ENCODE peak calls at places on chromosomes 12 and 14, in eight cellular contexts. One of them, this sample, is unnamed.

GRCh38 chr12:53048780-53049401 is 974 bp upstream of the TNS2 start:
- DNase-seq in GM12865: no peak
- DNase-seq in EL: peak
- DNase-seq in pancreas: peak
- DNase-seq in AG10803: peak
- DNase-seq in lung microvascular endothelial cell: no peak
- DNase-seq in ELR: peak
- DNase-seq in left cardiac atrium: peak
- DNase-seq in this sample: peak

GRCh38 chr14:51978566-51979398 is 10.6 kb upstream of the RTRAF start:
- DNase-seq in GM12865: peak
- DNase-seq in EL: peak
- DNase-seq in pancreas: peak
- DNase-seq in AG10803: peak
- DNase-seq in lung microvascular endothelial cell: peak
- DNase-seq in ELR: peak
- DNase-seq in left cardiac atrium: peak
- DNase-seq in this sample: peak

GRCh38 chr14:60090864-60091519 is 731 bp upstream of the PCNX4 start:
- DNase-seq in GM12865: peak
- DNase-seq in EL: peak
- DNase-seq in pancreas: peak
- DNase-seq in AG10803: peak
- DNase-seq in lung microvascular endothelial cell: peak
- DNase-seq in ELR: peak
- DNase-seq in left cardiac atrium: peak
- DNase-seq in this sample: no peak

GRCh38 chr14:87944987-87945604 is 47.9 kb downstream of the GALC start:
- DNase-seq in GM12865: peak
- DNase-seq in EL: peak
- DNase-seq in pancreas: no peak
- DNase-seq in AG10803: peak
- DNase-seq in lung microvascular endothelial cell: peak
- DNase-seq in ELR: peak
- DNase-seq in left cardiac atrium: no peak
- DNase-seq in this sample: no peak

GRCh38 chr14:71733210-71733883 is 198.9 kb upstream of the RGS6 start:
- DNase-seq in GM12865: no peak
- DNase-seq in EL: peak
- DNase-seq in pancreas: no peak
- DNase-seq in AG10803: peak
- DNase-seq in lung microvascular endothelial cell: no peak
- DNase-seq in ELR: peak
- DNase-seq in left cardiac atrium: no peak
- DNase-seq in this sample: no peak

GRCh38 chr12:126189856-126190255 is 1124.6 kb downstream of the AACS start:
- DNase-seq in GM12865: no peak
- DNase-seq in EL: no peak
- DNase-seq in pancreas: no peak
- DNase-seq in AG10803: no peak
- DNase-seq in lung microvascular endothelial cell: peak
- DNase-seq in ELR: no peak
- DNase-seq in left cardiac atrium: no peak
- DNase-seq in this sample: no peak

GRCh38 chr12:57816855-57817151 is 1.7 kb downstream of the AVIL start:
- DNase-seq in GM12865: no peak
- DNase-seq in EL: no peak
- DNase-seq in pancreas: no peak
- DNase-seq in AG10803: peak
- DNase-seq in lung microvascular endothelial cell: no peak
- DNase-seq in ELR: no peak
- DNase-seq in left cardiac atrium: peak
- DNase-seq in this sample: peak

GRCh38 chr12:116959198-116959460 is 48.4 kb downstream of the FBXW8 start:
- DNase-seq in GM12865: no peak
- DNase-seq in EL: no peak
- DNase-seq in pancreas: no peak
- DNase-seq in AG10803: no peak
- DNase-seq in lung microvascular endothelial cell: no peak
- DNase-seq in ELR: no peak
- DNase-seq in left cardiac atrium: no peak
- DNase-seq in this sample: no peak

GRCh38 chr12:68613209-68613904 is 2.7 kb downstream of the RAP1B start:
- DNase-seq in GM12865: peak
- DNase-seq in EL: no peak
- DNase-seq in pancreas: no peak
- DNase-seq in AG10803: no peak
- DNase-seq in lung microvascular endothelial cell: no peak
- DNase-seq in ELR: no peak
- DNase-seq in left cardiac atrium: no peak
- DNase-seq in this sample: no peak

GRCh38 chr12:124786065-124786964 is 77.3 kb downstream of the SCARB1 start:
- DNase-seq in GM12865: no peak
- DNase-seq in EL: peak
- DNase-seq in pancreas: peak
- DNase-seq in AG10803: peak
- DNase-seq in lung microvascular endothelial cell: peak
- DNase-seq in ELR: peak
- DNase-seq in left cardiac atrium: peak
- DNase-seq in this sample: peak

GRCh38 chr12:80442426-80443222 is 1.4 kb upstream of the PTPRQ start:
- DNase-seq in GM12865: no peak
- DNase-seq in EL: no peak
- DNase-seq in pancreas: no peak
- DNase-seq in AG10803: no peak
- DNase-seq in lung microvascular endothelial cell: no peak
- DNase-seq in ELR: no peak
- DNase-seq in left cardiac atrium: no peak
- DNase-seq in this sample: no peak

GRCh38 chr12:106299193-106299794 is 3.2 kb upstream of the TCP11L2 start:
- DNase-seq in GM12865: no peak
- DNase-seq in EL: no peak
- DNase-seq in pancreas: no peak
- DNase-seq in AG10803: peak
- DNase-seq in lung microvascular endothelial cell: no peak
- DNase-seq in ELR: no peak
- DNase-seq in left cardiac atrium: peak
- DNase-seq in this sample: no peak

GRCh38 chr14:39827901-39828655 is 395.8 kb upstream of the FBXO33 start:
- DNase-seq in GM12865: peak
- DNase-seq in EL: no peak
- DNase-seq in pancreas: no peak
- DNase-seq in AG10803: no peak
- DNase-seq in lung microvascular endothelial cell: no peak
- DNase-seq in ELR: no peak
- DNase-seq in left cardiac atrium: no peak
- DNase-seq in this sample: no peak

GRCh38 chr12:116317986-116318737 is 40.7 kb upstream of the MED13L start:
- DNase-seq in GM12865: no peak
- DNase-seq in EL: no peak
- DNase-seq in pancreas: peak
- DNase-seq in AG10803: no peak
- DNase-seq in lung microvascular endothelial cell: no peak
- DNase-seq in ELR: no peak
- DNase-seq in left cardiac atrium: no peak
- DNase-seq in this sample: no peak

GRCh38 chr12:59365133-59365532 is 230.7 kb upstream of the SLC16A7 start:
- DNase-seq in GM12865: no peak
- DNase-seq in EL: no peak
- DNase-seq in pancreas: no peak
- DNase-seq in AG10803: no peak
- DNase-seq in lung microvascular endothelial cell: no peak
- DNase-seq in ELR: no peak
- DNase-seq in left cardiac atrium: no peak
- DNase-seq in this sample: no peak

GRCh38 chr12:12207746-12208145 is 59.1 kb downstream of the LRP6 start:
- DNase-seq in GM12865: no peak
- DNase-seq in EL: no peak
- DNase-seq in pancreas: no peak
- DNase-seq in AG10803: no peak
- DNase-seq in lung microvascular endothelial cell: no peak
- DNase-seq in ELR: no peak
- DNase-seq in left cardiac atrium: no peak
- DNase-seq in this sample: no peak

GRCh38 chr12:113190761-113191160 is 5.2 kb downstream of the RITA1 start:
- DNase-seq in GM12865: peak
- DNase-seq in EL: peak
- DNase-seq in pancreas: no peak
- DNase-seq in AG10803: peak
- DNase-seq in lung microvascular endothelial cell: peak
- DNase-seq in ELR: peak
- DNase-seq in left cardiac atrium: no peak
- DNase-seq in this sample: no peak

GRCh38 chr14:94123296-94123695 is 6.1 kb downstream of the IFI27L2 start:
- DNase-seq in GM12865: no peak
- DNase-seq in EL: no peak
- DNase-seq in pancreas: peak
- DNase-seq in AG10803: no peak
- DNase-seq in lung microvascular endothelial cell: no peak
- DNase-seq in ELR: no peak
- DNase-seq in left cardiac atrium: no peak
- DNase-seq in this sample: no peak

GRCh38 chr14:53638966-53639365 is 317.7 kb downstream of the BMP4 start:
- DNase-seq in GM12865: no peak
- DNase-seq in EL: peak
- DNase-seq in pancreas: no peak
- DNase-seq in AG10803: no peak
- DNase-seq in lung microvascular endothelial cell: no peak
- DNase-seq in ELR: no peak
- DNase-seq in left cardiac atrium: no peak
- DNase-seq in this sample: peak

GRCh38 chr12:122045262-122045661 is 23.6 kb downstream of the BCL7A start:
- DNase-seq in GM12865: no peak
- DNase-seq in EL: no peak
- DNase-seq in pancreas: no peak
- DNase-seq in AG10803: no peak
- DNase-seq in lung microvascular endothelial cell: no peak
- DNase-seq in ELR: no peak
- DNase-seq in left cardiac atrium: no peak
- DNase-seq in this sample: no peak